ENCODE peak calls at places on chromosomes 7 and 10, in six cellular contexts. V, Q, W, D, R and Z are unnamed samples.

GRCh38 chr7:22202141-22202540 is 154.8 kb downstream of the RAPGEF5 start:
- DNase-seq in V (no peak), Q (no peak), W (no peak), D (no peak), R (no peak), Z (no peak)

GRCh38 chr7:155324918-155325235 is 27.2 kb downstream of the INSIG1 start:
- DNase-seq in V (no peak), Q (no peak), W (no peak), D (no peak), R (no peak), Z (no peak)

GRCh38 chr10:52635651-52636050 is 136.9 kb downstream of the MBL2 start:
- DNase-seq in V (no peak), Q (no peak), W (no peak), D (no peak), R (no peak), Z (no peak)

GRCh38 chr10:107611101-107611500 is 446.6 kb upstream of the SORCS1 start:
- DNase-seq in V (no peak), Q (no peak), W (no peak), D (no peak), R (no peak), Z (no peak)

GRCh38 chr10:21173433-21173963 is 276.4 kb upstream of the NEBL start:
- DNase-seq in V (no peak), Q (no peak), W (no peak), D (no peak), R (no peak), Z (no peak)

GRCh38 chr7:131157530-131158243 is 170.0 kb upstream of the MKLN1 start:
- DNase-seq in V (no peak), Q (no peak), W (no peak), D (no peak), R (no peak), Z (no peak)

GRCh38 chr7:43491984-43492383 is 90.9 kb upstream of the STK17A start:
- DNase-seq in V (no peak), Q (no peak), W (peak; percentile 61), D (no peak), R (no peak), Z (no peak)

GRCh38 chr10:132382231-132382922 is 14.6 kb upstream of the PWWP2B start:
- DNase-seq in V (no peak), Q (no peak), W (no peak), D (peak; percentile 18), R (no peak), Z (no peak)